ENCODE peak calls at places on chromosomes 4 and X, in nine cellular contexts. One of them, this sample, is unnamed.

GRCh38 chr4:19850909-19851308 is 400.8 kb upstream of the SLIT2 start:
- DNase-seq in tibial nerve: no peak
- DNase-seq in AG04450: peak; percentile 52
- DNase-seq in lower lobe of right lung: no peak
- DNase-seq in heart right ventricle: no peak
- DNase-seq in mammary epithelial cell: peak; percentile 27
- DNase-seq in hepatocyte: no peak
- DNase-seq in sigmoid colon: no peak
- DNase-seq in coronary artery: no peak
- DNase-seq in this sample: no peak

GRCh38 chr4:150224896-150225591 is 146.8 kb downstream of the DCLK2 start:
- DNase-seq in hepatocyte: no peak
- DNase-seq in lower lobe of right lung: no peak
- DNase-seq in sigmoid colon: no peak
- DNase-seq in mammary epithelial cell: peak; percentile 34
- DNase-seq in heart right ventricle: no peak
- DNase-seq in tibial nerve: no peak
- DNase-seq in coronary artery: no peak
- DNase-seq in AG04450: peak; percentile 92
- DNase-seq in this sample: no peak

GRCh38 chrX:49282647-49283011 is 13.0 kb downstream of the PPP1R3F start:
- DNase-seq in sigmoid colon: peak; percentile 65
- DNase-seq in mammary epithelial cell: no peak
- DNase-seq in tibial nerve: no peak
- DNase-seq in heart right ventricle: no peak
- DNase-seq in coronary artery: no peak
- DNase-seq in AG04450: no peak
- DNase-seq in lower lobe of right lung: no peak
- DNase-seq in hepatocyte: peak; percentile 28
- DNase-seq in this sample: no peak

GRCh38 chr4:44448548-44449443 is at the start of gene KCTD8:
- DNase-seq in tibial nerve: peak; percentile 72
- DNase-seq in lower lobe of right lung: peak; percentile 82
- DNase-seq in hepatocyte: peak; percentile 94
- DNase-seq in coronary artery: peak; percentile 84
- DNase-seq in heart right ventricle: peak; percentile 73
- DNase-seq in sigmoid colon: peak; percentile 95
- DNase-seq in mammary epithelial cell: peak; percentile 81
- DNase-seq in AG04450: peak; percentile 3
- DNase-seq in this sample: peak; percentile 87

GRCh38 chrX:132751043-132751690 is 207.3 kb downstream of the HS6ST2 start:
- DNase-seq in sigmoid colon: no peak
- DNase-seq in mammary epithelial cell: no peak
- DNase-seq in heart right ventricle: no peak
- DNase-seq in lower lobe of right lung: no peak
- DNase-seq in tibial nerve: no peak
- DNase-seq in hepatocyte: no peak
- DNase-seq in AG04450: no peak
- DNase-seq in coronary artery: no peak
- DNase-seq in this sample: no peak

GRCh38 chr4:148355442-148356123 is 86.6 kb downstream of the NR3C2 start:
- DNase-seq in tibial nerve: no peak
- DNase-seq in hepatocyte: no peak
- DNase-seq in sigmoid colon: no peak
- DNase-seq in AG04450: no peak
- DNase-seq in lower lobe of right lung: no peak
- DNase-seq in mammary epithelial cell: no peak
- DNase-seq in heart right ventricle: no peak
- DNase-seq in coronary artery: no peak
- DNase-seq in this sample: no peak

GRCh38 chr4:28677808-28678207 is 1817.2 kb downstream of the STIM2 start:
- DNase-seq in lower lobe of right lung: no peak
- DNase-seq in hepatocyte: no peak
- DNase-seq in coronary artery: no peak
- DNase-seq in mammary epithelial cell: no peak
- DNase-seq in AG04450: no peak
- DNase-seq in tibial nerve: no peak
- DNase-seq in sigmoid colon: no peak
- DNase-seq in heart right ventricle: no peak
- DNase-seq in this sample: no peak

GRCh38 chr4:125679989-125680388 is 365.2 kb downstream of the FAT4 start:
- DNase-seq in AG04450: no peak
- DNase-seq in sigmoid colon: no peak
- DNase-seq in tibial nerve: no peak
- DNase-seq in mammary epithelial cell: no peak
- DNase-seq in coronary artery: no peak
- DNase-seq in lower lobe of right lung: no peak
- DNase-seq in heart right ventricle: no peak
- DNase-seq in hepatocyte: no peak
- DNase-seq in this sample: no peak

GRCh38 chr4:10960386-10960785 is 275.8 kb upstream of the CLNK start:
- DNase-seq in lower lobe of right lung: no peak
- DNase-seq in tibial nerve: no peak
- DNase-seq in sigmoid colon: no peak
- DNase-seq in hepatocyte: no peak
- DNase-seq in mammary epithelial cell: no peak
- DNase-seq in coronary artery: no peak
- DNase-seq in heart right ventricle: no peak
- DNase-seq in AG04450: no peak
- DNase-seq in this sample: no peak

GRCh38 chr4:32135642-32136041 is 1415.5 kb downstream of the PCDH7 start:
- DNase-seq in AG04450: no peak
- DNase-seq in coronary artery: no peak
- DNase-seq in hepatocyte: no peak
- DNase-seq in heart right ventricle: no peak
- DNase-seq in tibial nerve: no peak
- DNase-seq in sigmoid colon: no peak
- DNase-seq in mammary epithelial cell: peak; percentile 86
- DNase-seq in lower lobe of right lung: no peak
- DNase-seq in this sample: no peak

GRCh38 chr4:119025440-119025839 is 110.2 kb upstream of the MYOZ2 start:
- DNase-seq in AG04450: no peak
- DNase-seq in lower lobe of right lung: peak; percentile 73
- DNase-seq in hepatocyte: peak; percentile 66
- DNase-seq in mammary epithelial cell: peak; percentile 74
- DNase-seq in tibial nerve: peak; percentile 36
- DNase-seq in sigmoid colon: no peak
- DNase-seq in coronary artery: no peak
- DNase-seq in heart right ventricle: no peak
- DNase-seq in this sample: peak; percentile 63

GRCh38 chr4:176123710-176124407 is 58.2 kb downstream of the WDR17 start:
- DNase-seq in coronary artery: no peak
- DNase-seq in heart right ventricle: peak; percentile 12
- DNase-seq in tibial nerve: no peak
- DNase-seq in lower lobe of right lung: no peak
- DNase-seq in mammary epithelial cell: peak; percentile 3
- DNase-seq in AG04450: no peak
- DNase-seq in hepatocyte: peak; percentile 22
- DNase-seq in sigmoid colon: no peak
- DNase-seq in this sample: no peak

GRCh38 chr4:8221476-8221875 is 22.4 kb downstream of the SH3TC1 start:
- DNase-seq in tibial nerve: no peak
- DNase-seq in mammary epithelial cell: no peak
- DNase-seq in heart right ventricle: no peak
- DNase-seq in sigmoid colon: no peak
- DNase-seq in lower lobe of right lung: no peak
- DNase-seq in hepatocyte: no peak
- DNase-seq in AG04450: no peak
- DNase-seq in coronary artery: no peak
- DNase-seq in this sample: no peak

GRCh38 chr4:168515222-168516011 is 18.6 kb downstream of the PALLD start:
- DNase-seq in mammary epithelial cell: no peak
- DNase-seq in coronary artery: no peak
- DNase-seq in AG04450: no peak
- DNase-seq in sigmoid colon: peak; percentile 68
- DNase-seq in heart right ventricle: peak; percentile 34
- DNase-seq in hepatocyte: no peak
- DNase-seq in tibial nerve: no peak
- DNase-seq in lower lobe of right lung: no peak
- DNase-seq in this sample: no peak

GRCh38 chr4:22003878-22004277 is 55.3 kb upstream of the KCNIP4 start:
- DNase-seq in hepatocyte: no peak
- DNase-seq in heart right ventricle: no peak
- DNase-seq in mammary epithelial cell: no peak
- DNase-seq in AG04450: no peak
- DNase-seq in coronary artery: no peak
- DNase-seq in tibial nerve: no peak
- DNase-seq in lower lobe of right lung: no peak
- DNase-seq in sigmoid colon: no peak
- DNase-seq in this sample: no peak

GRCh38 chrX:150680974-150681373 is 12.2 kb upstream of the MTMR1 start:
- DNase-seq in heart right ventricle: no peak
- DNase-seq in mammary epithelial cell: peak; percentile 37
- DNase-seq in coronary artery: no peak
- DNase-seq in AG04450: no peak
- DNase-seq in lower lobe of right lung: no peak
- DNase-seq in tibial nerve: no peak
- DNase-seq in hepatocyte: peak; percentile 23
- DNase-seq in sigmoid colon: no peak
- DNase-seq in this sample: no peak

GRCh38 chr4:182015893-182016292 is 227.3 kb upstream of the TENM3 start:
- DNase-seq in mammary epithelial cell: peak; percentile 37
- DNase-seq in heart right ventricle: no peak
- DNase-seq in sigmoid colon: no peak
- DNase-seq in hepatocyte: no peak
- DNase-seq in lower lobe of right lung: no peak
- DNase-seq in tibial nerve: no peak
- DNase-seq in AG04450: no peak
- DNase-seq in coronary artery: no peak
- DNase-seq in this sample: no peak

GRCh38 chr4:178340468-178340867 is 898.2 kb upstream of the AGA start:
- DNase-seq in mammary epithelial cell: no peak
- DNase-seq in coronary artery: no peak
- DNase-seq in lower lobe of right lung: no peak
- DNase-seq in heart right ventricle: no peak
- DNase-seq in sigmoid colon: no peak
- DNase-seq in tibial nerve: no peak
- DNase-seq in hepatocyte: no peak
- DNase-seq in AG04450: no peak
- DNase-seq in this sample: no peak

GRCh38 chrX:107674480-107675364 is 46.4 kb downstream of the PRPS1 start:
- DNase-seq in lower lobe of right lung: peak; percentile 69
- DNase-seq in AG04450: no peak
- DNase-seq in heart right ventricle: peak; percentile 73
- DNase-seq in tibial nerve: peak; percentile 69
- DNase-seq in mammary epithelial cell: peak; percentile 63
- DNase-seq in coronary artery: peak; percentile 91
- DNase-seq in sigmoid colon: peak; percentile 95
- DNase-seq in hepatocyte: peak; percentile 72
- DNase-seq in this sample: peak; percentile 69

GRCh38 chrX:107673933-107674479 is 45.7 kb downstream of the PRPS1 start:
- DNase-seq in sigmoid colon: peak; percentile 93
- DNase-seq in coronary artery: peak; percentile 95
- DNase-seq in lower lobe of right lung: peak; percentile 93
- DNase-seq in heart right ventricle: peak; percentile 79
- DNase-seq in hepatocyte: peak; percentile 88
- DNase-seq in AG04450: no peak
- DNase-seq in tibial nerve: peak; percentile 75
- DNase-seq in mammary epithelial cell: peak; percentile 77
- DNase-seq in this sample: peak; percentile 91

GRCh38 chrX:107675365-107675654 is 47.0 kb downstream of the PRPS1 start:
- DNase-seq in lower lobe of right lung: no peak
- DNase-seq in AG04450: no peak
- DNase-seq in tibial nerve: no peak
- DNase-seq in mammary epithelial cell: no peak
- DNase-seq in hepatocyte: no peak
- DNase-seq in sigmoid colon: no peak
- DNase-seq in coronary artery: no peak
- DNase-seq in heart right ventricle: no peak
- DNase-seq in this sample: no peak

GRCh38 chrX:107672955-107673378 is 44.7 kb downstream of the PRPS1 start:
- DNase-seq in coronary artery: peak; percentile 91
- DNase-seq in lower lobe of right lung: peak; percentile 86
- DNase-seq in hepatocyte: peak; percentile 94
- DNase-seq in tibial nerve: peak; percentile 67
- DNase-seq in sigmoid colon: peak; percentile 93
- DNase-seq in heart right ventricle: peak; percentile 74
- DNase-seq in AG04450: no peak
- DNase-seq in mammary epithelial cell: peak; percentile 66
- DNase-seq in this sample: peak; percentile 87

GRCh38 chrX:107673401-107673800 is 45.1 kb downstream of the PRPS1 start:
- DNase-seq in heart right ventricle: no peak
- DNase-seq in tibial nerve: no peak
- DNase-seq in hepatocyte: no peak
- DNase-seq in sigmoid colon: no peak
- DNase-seq in coronary artery: no peak
- DNase-seq in lower lobe of right lung: no peak
- DNase-seq in AG04450: no peak
- DNase-seq in mammary epithelial cell: no peak
- DNase-seq in this sample: no peak
- H3K27ac ChIP-seq in heart right ventricle: peak overlapping the region; percentile 80
- H3K27ac ChIP-seq in tibial nerve: peak overlapping the region; percentile 96
- H3K27ac ChIP-seq in hepatocyte: peak overlapping the region; percentile 96
- H3K27ac ChIP-seq in sigmoid colon: peak overlapping the region; percentile 86
- H3K27ac ChIP-seq in coronary artery: peak overlapping the region; percentile 82
- H3K27ac ChIP-seq in lower lobe of right lung: peak overlapping the region; percentile 98
- H3K27ac ChIP-seq in AG04450: no peak overlapping the region
- H3K27ac ChIP-seq in mammary epithelial cell: peak overlapping the region; percentile 98
- H3K27ac ChIP-seq in this sample: peak overlapping the region; percentile 98

GRCh38 chr4:17618926-17619325 is 4.5 kb downstream of the MED28 start:
- DNase-seq in mammary epithelial cell: no peak
- DNase-seq in coronary artery: no peak
- DNase-seq in lower lobe of right lung: no peak
- DNase-seq in hepatocyte: no peak
- DNase-seq in AG04450: no peak
- DNase-seq in tibial nerve: no peak
- DNase-seq in sigmoid colon: no peak
- DNase-seq in heart right ventricle: no peak
- DNase-seq in this sample: no peak
- H3K27ac ChIP-seq in mammary epithelial cell: no peak overlapping the region
- H3K27ac ChIP-seq in coronary artery: no peak overlapping the region
- H3K27ac ChIP-seq in lower lobe of right lung: no peak overlapping the region
- H3K27ac ChIP-seq in hepatocyte: no peak overlapping the region
- H3K27ac ChIP-seq in AG04450: peak overlapping the region; percentile 96
- H3K27ac ChIP-seq in tibial nerve: no peak overlapping the region
- H3K27ac ChIP-seq in sigmoid colon: no peak overlapping the region
- H3K27ac ChIP-seq in heart right ventricle: no peak overlapping the region
- H3K27ac ChIP-seq in this sample: no peak overlapping the region

GRCh38 chr4:95293014-95293413 is 255.8 kb downstream of the UNC5C start:
- DNase-seq in mammary epithelial cell: peak; percentile 29
- DNase-seq in tibial nerve: no peak
- DNase-seq in sigmoid colon: no peak
- DNase-seq in lower lobe of right lung: no peak
- DNase-seq in AG04450: no peak
- DNase-seq in heart right ventricle: no peak
- DNase-seq in coronary artery: no peak
- DNase-seq in hepatocyte: no peak
- DNase-seq in this sample: no peak
- H3K27ac ChIP-seq in mammary epithelial cell: no peak overlapping the region
- H3K27ac ChIP-seq in tibial nerve: no peak overlapping the region
- H3K27ac ChIP-seq in sigmoid colon: no peak overlapping the region
- H3K27ac ChIP-seq in lower lobe of right lung: no peak overlapping the region
- H3K27ac ChIP-seq in AG04450: no peak overlapping the region
- H3K27ac ChIP-seq in heart right ventricle: no peak overlapping the region
- H3K27ac ChIP-seq in coronary artery: no peak overlapping the region
- H3K27ac ChIP-seq in hepatocyte: no peak overlapping the region
- H3K27ac ChIP-seq in this sample: no peak overlapping the region

DNA sequence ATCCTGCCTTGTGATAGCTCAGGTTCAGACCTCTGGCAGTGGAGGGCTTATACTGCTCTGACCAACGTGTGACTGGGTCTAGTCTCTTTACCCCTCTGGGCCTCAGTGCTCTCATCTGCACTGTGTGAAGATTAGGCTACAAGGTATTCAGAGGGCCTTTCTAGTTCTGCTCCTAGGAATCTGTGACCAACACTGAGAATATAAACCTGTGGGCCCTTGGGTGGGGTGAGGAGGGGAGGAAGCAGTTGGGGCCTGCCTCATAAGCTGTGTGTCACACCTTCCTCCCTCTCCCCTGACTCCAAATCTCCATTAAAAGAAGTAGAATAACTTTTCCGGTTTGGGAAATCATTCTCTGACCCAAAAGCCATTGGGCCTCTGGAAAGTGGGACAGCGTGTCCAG is 66.3 kb upstream of the MSN start:
- DNase-seq in lower lobe of right lung: no peak
- DNase-seq in sigmoid colon: no peak
- DNase-seq in tibial nerve: no peak
- DNase-seq in hepatocyte: no peak
- DNase-seq in heart right ventricle: peak; percentile 19
- DNase-seq in coronary artery: no peak
- DNase-seq in mammary epithelial cell: no peak
- DNase-seq in AG04450: no peak
- DNase-seq in this sample: no peak
- H3K27ac ChIP-seq in lower lobe of right lung: peak overlapping the region; percentile 84
- H3K27ac ChIP-seq in sigmoid colon: peak overlapping the region; percentile 66
- H3K27ac ChIP-seq in tibial nerve: peak overlapping the region; percentile 90
- H3K27ac ChIP-seq in hepatocyte: no peak overlapping the region
- H3K27ac ChIP-seq in heart right ventricle: peak overlapping the region; percentile 86
- H3K27ac ChIP-seq in coronary artery: peak overlapping the region; percentile 73
- H3K27ac ChIP-seq in mammary epithelial cell: no peak overlapping the region
- H3K27ac ChIP-seq in AG04450: peak overlapping the region; percentile 11
- H3K27ac ChIP-seq in this sample: peak overlapping the region; percentile 86